ENCODE peak calls at places on chromosomes 2 and 18, in ten cellular contexts. G is adrenal gland; E is IMR-90; O is pancreas; H is mammary epithelial cell; C is lower leg skin; R is epithelial cell of esophagus; N is CD4-positive, alpha-beta T cell; J is activated B cell treated with CpG ODN at 0.5 μM for 24 hours; P is fibroblast of mammary gland. I is an unnamed sample.

GRCh38 chr2:72198532-72199241 is 51.0 kb upstream of the CYP26B1 start:
- DNase-seq in G (no peak), E (peak), O (no peak), H (peak), C (no peak), R (peak), N (no peak), J (no peak), P (peak), I (peak)

GRCh38 chr2:7515327-7515726 is 598.1 kb downstream of the RNF144A start:
- DNase-seq in G (no peak), E (no peak), O (no peak), H (no peak), C (no peak), R (no peak), N (no peak), J (no peak), P (no peak), I (no peak)

GRCh38 chr2:40403233-40403841 is 48.6 kb downstream of the SLC8A1 start:
- DNase-seq in G (no peak), E (peak), O (no peak), H (peak), C (no peak), R (peak), N (no peak), J (no peak), P (peak), I (peak)

GRCh38 chr2:236754234-236754924 is 184.8 kb downstream of the ACKR3 start:
- DNase-seq in G (no peak), E (no peak), O (no peak), H (no peak), C (peak), R (no peak), N (no peak), J (no peak), P (no peak), I (no peak)

GRCh38 chr2:77939370-77939769 is 417.2 kb upstream of the LRRTM4 start:
- DNase-seq in G (no peak), E (no peak), O (no peak), H (no peak), C (no peak), R (no peak), N (no peak), J (no peak), P (no peak), I (no peak)

GRCh38 chr18:11820697-11821096 is 30.5 kb upstream of the CHMP1B start:
- DNase-seq in G (no peak), E (no peak), O (no peak), H (no peak), C (no peak), R (no peak), N (no peak), J (no peak), P (no peak), I (no peak)

GRCh38 chr2:120470041-120470716 is 124.2 kb downstream of the INHBB start:
- DNase-seq in G (peak), E (peak), O (peak), H (peak), C (peak), R (peak), N (no peak), J (no peak), P (peak), I (peak)

GRCh38 chr18:14919666-14920065 is 171.7 kb downstream of the ANKRD30B start:
- DNase-seq in G (no peak), E (no peak), O (no peak), H (no peak), C (no peak), R (no peak), N (no peak), J (no peak), P (no peak), I (no peak)

GRCh38 chr18:79631096-79631507 is 48.5 kb upstream of the CTDP1 start:
- DNase-seq in G (no peak), E (no peak), O (no peak), H (no peak), C (no peak), R (no peak), N (no peak), J (no peak), P (no peak), I (no peak)

GRCh38 chr18:46167971-46168370 is 63.8 kb downstream of the HAUS1 start:
- DNase-seq in G (no peak), E (no peak), O (no peak), H (no peak), C (no peak), R (no peak), N (no peak), J (peak), P (no peak), I (no peak)

GRCh38 chr2:235694721-235695601 is 201.1 kb downstream of the AGAP1 start:
- DNase-seq in G (no peak), E (peak), O (peak), H (no peak), C (peak), R (no peak), N (no peak), J (no peak), P (no peak), I (no peak)

GRCh38 chr18:44803019-44803650 is 122.4 kb downstream of the SETBP1 start:
- DNase-seq in G (no peak), E (peak), O (no peak), H (no peak), C (peak), R (no peak), N (no peak), J (no peak), P (peak), I (peak)

GRCh38 chr2:178047391-178047790 is 25.2 kb downstream of the PDE11A start:
- DNase-seq in G (no peak), E (no peak), O (no peak), H (no peak), C (no peak), R (no peak), N (no peak), J (no peak), P (no peak), I (no peak)

DNA sequence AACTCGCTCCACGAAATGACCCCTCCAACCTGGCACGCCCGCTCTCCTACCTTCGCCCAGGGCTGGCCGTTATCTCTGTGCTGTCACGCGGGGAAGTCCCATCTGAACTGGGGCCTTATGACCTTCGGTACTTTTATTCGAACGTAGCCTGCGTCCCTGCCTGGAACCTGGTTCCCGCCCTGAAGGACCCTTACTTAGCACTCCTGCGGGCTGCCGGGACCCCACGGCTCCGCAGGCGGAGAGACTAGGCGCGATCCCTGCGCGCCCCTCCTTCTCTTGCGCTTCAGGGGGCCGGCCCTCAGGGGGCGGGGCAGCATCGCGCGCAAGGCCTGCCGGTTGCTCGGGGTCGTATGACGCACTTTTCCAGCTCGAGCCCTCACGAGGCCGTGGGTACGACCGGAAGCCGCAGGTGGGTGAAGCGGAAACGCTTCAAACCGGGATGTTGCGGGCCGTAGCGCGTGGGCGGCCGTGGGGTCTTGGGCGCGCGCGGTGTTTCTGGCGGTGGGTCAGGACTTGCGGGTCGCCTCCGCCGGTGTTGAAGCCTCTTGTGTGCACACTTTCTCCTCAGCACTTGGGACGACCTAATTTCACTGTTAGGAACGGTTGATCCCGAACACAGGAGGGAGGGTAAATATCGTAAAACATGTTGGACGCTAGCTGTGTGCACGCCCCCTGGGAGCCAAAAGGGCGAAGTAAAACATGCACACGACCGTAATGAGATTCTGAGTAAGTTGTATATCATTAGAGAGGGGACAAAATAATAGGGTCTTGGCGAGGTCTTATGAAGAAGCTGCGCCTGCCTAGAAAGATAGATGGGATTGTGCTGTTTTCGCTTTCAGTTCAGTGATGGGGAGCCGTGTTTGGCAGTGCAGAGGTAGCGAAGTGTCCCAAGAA is at the start of the genes LIPT1 and TSGA10:
- DNase-seq in G (peak), E (peak), O (peak), H (peak), C (peak), R (peak), N (peak), J (peak), P (peak), I (peak)
- TF ChIP-seq CTCF in G (no peak), E (peak), O (no peak), H (no peak), C (no peak), R (peak), N (no peak), J (no peak), P (peak), I (peak)

DNA sequence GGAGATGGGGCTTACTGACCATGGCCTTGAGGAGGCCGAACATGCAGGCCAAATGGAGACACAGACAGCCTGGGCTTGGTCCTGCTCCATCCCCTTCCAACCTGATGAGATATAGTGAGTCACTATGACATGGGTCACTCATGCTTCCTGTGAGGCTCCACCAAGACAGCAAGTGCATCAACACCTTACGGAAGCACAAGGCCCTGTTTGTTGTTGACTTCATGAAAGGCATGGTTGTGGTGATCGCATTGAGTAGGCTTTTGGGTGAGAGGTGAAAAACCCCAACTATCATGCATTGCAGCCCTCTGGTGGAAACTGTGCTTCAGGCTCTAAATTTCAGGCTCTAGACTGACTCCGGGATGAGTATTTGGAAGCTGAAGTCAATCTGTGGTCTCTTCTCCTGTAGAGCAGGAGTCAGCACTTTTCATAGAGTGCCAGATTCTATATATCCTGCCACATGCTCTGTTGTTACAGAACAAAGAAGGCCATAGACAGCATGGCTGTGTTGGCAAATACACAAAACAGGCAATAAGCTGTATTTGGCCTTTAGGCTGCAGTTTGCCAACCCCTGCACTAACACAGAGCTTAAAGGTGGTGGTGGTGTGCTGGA is 10.1 kb downstream of the IL37 start:
- DNase-seq in G (no peak), E (peak), O (no peak), H (peak), C (no peak), R (peak), N (no peak), J (no peak), P (peak), I (no peak)
- TF ChIP-seq CTCF in G (no peak), E (no peak), O (no peak), H (no peak), C (no peak), R (no peak), N (no peak), J (no peak), P (no peak), I (no peak)

DNA sequence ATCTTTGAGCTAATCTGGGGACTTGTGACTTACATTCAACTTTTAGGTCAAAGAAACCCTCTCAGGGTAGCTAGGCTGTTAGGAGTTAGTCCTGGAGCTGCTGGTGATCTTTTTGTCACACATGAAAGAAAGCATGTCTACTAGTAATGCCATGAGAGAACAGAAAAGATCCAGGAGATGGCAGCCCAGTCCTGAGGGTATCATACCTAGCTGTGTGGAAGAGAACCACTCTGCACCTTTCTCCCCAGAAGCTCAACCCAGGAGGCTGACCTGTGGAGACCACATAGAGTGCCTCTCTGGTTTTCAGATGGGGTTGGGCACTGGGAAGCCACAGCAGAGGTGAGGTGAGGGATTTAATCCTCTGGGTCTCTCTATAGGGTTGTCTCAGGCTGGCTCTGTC is 460.2 kb upstream of the UBE2E3 start:
- DNase-seq in G (no peak), E (peak), O (no peak), H (peak), C (no peak), R (peak), N (no peak), J (no peak), P (peak), I (peak)
- TF ChIP-seq CTCF in G (no peak), E (peak), O (no peak), H (no peak), C (no peak), R (peak), N (no peak), J (no peak), P (peak), I (peak)

GRCh38 chr18:58194028-58194427 is 150.0 kb downstream of the NEDD4L start:
- DNase-seq in G (no peak), E (no peak), O (no peak), H (no peak), C (no peak), R (no peak), N (no peak), J (no peak), P (no peak), I (no peak)
- TF ChIP-seq CTCF in G (no peak), E (peak), O (peak), H (no peak), C (no peak), R (peak), N (no peak), J (no peak), P (peak), I (peak)

DNA sequence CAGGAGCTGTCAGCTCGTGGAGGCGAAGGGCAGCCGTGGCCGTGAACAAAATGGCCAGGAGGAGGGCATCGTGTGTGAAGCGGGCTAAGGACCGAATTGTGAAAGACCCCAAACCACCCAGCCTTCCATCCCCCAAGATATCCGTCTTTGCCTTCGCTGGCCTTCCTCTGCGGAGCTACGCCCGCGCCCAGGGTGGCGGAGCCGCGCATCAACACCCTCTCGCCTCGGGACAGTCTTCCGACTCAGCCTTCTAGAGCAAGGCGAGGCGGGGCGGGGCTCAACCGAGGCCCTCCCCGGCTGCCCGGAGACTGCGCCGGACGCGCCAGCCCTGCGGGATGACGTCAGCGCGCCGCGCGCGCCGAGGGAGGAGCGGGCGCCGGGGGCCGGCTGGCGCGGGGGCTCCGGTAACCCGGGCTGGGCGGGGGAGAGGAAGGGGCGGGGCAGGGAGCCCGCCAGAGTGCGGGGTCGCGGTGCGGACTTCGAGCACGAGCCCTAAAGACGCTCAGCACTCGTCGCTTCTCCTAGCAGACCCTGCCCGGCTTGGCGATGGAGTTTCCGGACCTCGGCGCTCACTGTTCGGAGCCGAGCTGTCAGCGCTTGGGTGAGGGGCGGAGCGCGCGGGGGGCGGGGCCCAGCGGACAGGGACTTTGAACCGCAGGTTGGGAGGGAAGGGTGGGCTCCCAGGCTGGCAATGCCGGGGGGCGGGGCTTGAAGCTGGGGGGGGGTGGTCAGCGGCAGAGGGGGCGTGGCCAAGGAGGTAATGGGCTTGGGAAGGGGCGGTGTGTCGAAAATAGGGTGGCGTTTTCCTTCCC is at the start of gene ZFAND2B:
- DNase-seq in G (peak), E (peak), O (peak), H (peak), C (peak), R (peak), N (peak), J (peak), P (peak), I (peak)
- TF ChIP-seq CTCF in G (no peak), E (no peak), O (no peak), H (no peak), C (no peak), R (peak), N (no peak), J (no peak), P (no peak), I (no peak)

DNA sequence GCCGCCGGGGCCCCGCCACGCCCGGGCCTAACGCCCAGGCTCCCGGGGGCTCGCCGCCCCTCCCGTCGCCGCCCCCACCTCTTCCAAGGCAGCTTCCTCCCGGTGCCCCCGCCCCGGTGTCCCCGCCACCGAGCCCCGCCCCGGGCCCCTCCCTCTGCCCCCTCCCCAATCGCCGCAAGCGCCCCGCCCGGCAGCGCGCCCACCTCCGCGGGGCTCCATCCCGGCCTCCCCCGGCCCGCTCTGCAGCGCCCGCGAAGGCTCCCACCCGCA is 209 bp downstream of the STK25 start:
- DNase-seq in G (no peak), E (no peak), O (no peak), H (no peak), C (no peak), R (no peak), N (no peak), J (no peak), P (no peak), I (no peak)
- TF ChIP-seq CTCF in G (no peak), E (no peak), O (no peak), H (no peak), C (no peak), R (no peak), N (no peak), J (no peak), P (no peak), I (no peak)

GRCh38 chr2:62286089-62286785 is 90.3 kb downstream of the B3GNT2 start:
- DNase-seq in G (no peak), E (no peak), O (no peak), H (no peak), C (no peak), R (no peak), N (no peak), J (no peak), P (no peak), I (no peak)

GRCh38 chr2:62284471-62284870 is 88.6 kb downstream of the B3GNT2 start:
- DNase-seq in G (no peak), E (no peak), O (no peak), H (no peak), C (no peak), R (no peak), N (no peak), J (no peak), P (no peak), I (no peak)

GRCh38 chr2:62283147-62283546 is 87.2 kb downstream of the B3GNT2 start:
- DNase-seq in G (no peak), E (no peak), O (no peak), H (no peak), C (no peak), R (no peak), N (no peak), J (no peak), P (no peak), I (no peak)

GRCh38 chr2:62287335-62287734 is 91.4 kb downstream of the B3GNT2 start:
- DNase-seq in G (no peak), E (no peak), O (no peak), H (no peak), C (no peak), R (no peak), N (no peak), J (no peak), P (no peak), I (no peak)

GRCh38 chr2:62284980-62285379 is 89.1 kb downstream of the B3GNT2 start:
- DNase-seq in G (no peak), E (no peak), O (no peak), H (no peak), C (no peak), R (no peak), N (no peak), J (no peak), P (no peak), I (no peak)
- TF ChIP-seq CTCF in G (no peak), E (no peak), O (no peak), H (no peak), C (no peak), R (no peak), N (no peak), J (no peak), P (no peak), I (no peak)

GRCh38 chr2:86703704-86704370 is 16.3 kb upstream of the RMND5A start:
- DNase-seq in G (peak), E (no peak), O (no peak), H (peak), C (no peak), R (peak), N (no peak), J (no peak), P (peak), I (peak)
- TF ChIP-seq CTCF in G (no peak), E (no peak), O (no peak), H (no peak), C (no peak), R (peak), N (no peak), J (no peak), P (no peak), I (no peak)

GRCh38 chr18:23629444-23629946 is 33.2 kb downstream of the ANKRD29 start:
- DNase-seq in G (no peak), E (no peak), O (no peak), H (no peak), C (no peak), R (no peak), N (no peak), J (no peak), P (no peak), I (no peak)
- TF ChIP-seq CTCF in G (no peak), E (no peak), O (no peak), H (no peak), C (no peak), R (no peak), N (no peak), J (no peak), P (no peak), I (no peak)

GRCh38 chr2:16881122-16881521 is 215.5 kb upstream of the CYRIA start:
- DNase-seq in G (no peak), E (no peak), O (no peak), H (no peak), C (no peak), R (no peak), N (no peak), J (no peak), P (no peak), I (no peak)

GRCh38 chr2:16890081-16890480 is 224.4 kb upstream of the CYRIA start:
- DNase-seq in G (no peak), E (no peak), O (no peak), H (no peak), C (no peak), R (peak), N (no peak), J (no peak), P (no peak), I (no peak)

DNA sequence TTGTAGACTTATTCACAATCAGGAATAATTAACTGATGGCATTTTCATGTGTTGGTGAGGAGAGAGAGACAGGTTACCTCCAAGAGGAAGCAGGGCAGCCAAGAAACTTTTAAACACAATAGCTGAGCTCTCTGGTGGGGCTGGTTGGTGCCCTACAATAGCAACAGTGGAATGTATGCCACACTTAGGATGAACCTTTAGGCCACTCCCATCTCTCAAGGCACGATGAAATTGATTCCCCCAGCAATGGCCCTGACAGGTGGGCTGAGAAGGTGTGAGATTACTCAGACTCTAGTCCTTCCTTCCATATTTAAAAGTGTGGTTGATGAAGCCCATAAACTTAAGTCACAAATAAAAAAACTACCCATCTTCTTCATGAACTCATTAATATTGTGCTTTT is 219.4 kb upstream of the CYRIA start:
- DNase-seq in G (no peak), E (no peak), O (no peak), H (no peak), C (no peak), R (no peak), N (no peak), J (no peak), P (no peak), I (no peak)
- TF ChIP-seq CTCF in G (no peak), E (no peak), O (no peak), H (no peak), C (no peak), R (no peak), N (no peak), J (no peak), P (no peak), I (no peak)